ENCODE peak calls at places on chromosomes 2 and 18, in four cellular contexts. K is right lobe of liver, I is colonic mucosa, W is WERI-Rb-1. P is an unnamed sample.

GRCh38 chr2:27117995-27118524 is 868 bp downstream of the CGREF1 start:
- DNase-seq in K (no peak), I (no peak), W (no peak), P (no peak)

GRCh38 chr2:119683074-119683716 is 4.2 kb downstream of the TMEM177 start:
- DNase-seq in K (no peak), I (no peak), W (peak; percentile 76), P (no peak)

GRCh38 chr2:167181134-167181533 is 292.9 kb downstream of the XIRP2 start:
- DNase-seq in K (no peak), I (no peak), W (no peak), P (no peak)

GRCh38 chr2:130894326-130894942 is 57.7 kb downstream of the ARHGEF4 start:
- DNase-seq in K (no peak), I (peak; percentile 27), W (no peak), P (no peak)

GRCh38 chr2:55734726-55735125 is 41.1 kb upstream of the PNPT1 start:
- DNase-seq in K (no peak), I (no peak), W (no peak), P (no peak)

GRCh38 chr2:190179754-190180312 is 117.3 kb upstream of the MSTN start:
- DNase-seq in K (no peak), I (no peak), W (no peak), P (peak; percentile 23)

GRCh38 chr2:85390941-85391669 is 19.1 kb downstream of the CAPG start:
- DNase-seq in K (peak; percentile 64), I (peak; percentile 79), W (peak; percentile 85), P (peak; percentile 60)

GRCh38 chr18:49935215-49935614 is 121.9 kb upstream of the ACAA2 start:
- DNase-seq in K (no peak), I (no peak), W (no peak), P (no peak)

GRCh38 chr18:44682181-44682870 is 1.6 kb downstream of the SETBP1 start:
- DNase-seq in K (no peak), I (peak; percentile 57), W (no peak), P (peak; percentile 36)

GRCh38 chr2:164842624-164842966 is 972 bp upstream of the COBLL1 start:
- DNase-seq in K (no peak), I (no peak), W (no peak), P (no peak)

GRCh38 chr2:234249873-234250272 is 199.4 kb downstream of the SPP2 start:
- DNase-seq in K (no peak), I (no peak), W (no peak), P (no peak)

GRCh38 chr2:169476459-169476858 is 2.8 kb upstream of the BBS5 start:
- DNase-seq in K (no peak), I (no peak), W (no peak), P (no peak)

GRCh38 chr2:174771631-174772491 is 7.6 kb upstream of the CHRNA1 start:
- DNase-seq in K (peak; percentile 72), I (peak; percentile 61), W (peak; percentile 84), P (peak; percentile 78)

GRCh38 chr2:112916145-112916571 is 5.2 kb downstream of the IL37 start:
- DNase-seq in K (no peak), I (no peak), W (no peak), P (no peak)

GRCh38 chr2:80126596-80127189 is 177.9 kb downstream of the LRRTM1 start:
- DNase-seq in K (no peak), I (no peak), W (no peak), P (no peak)

GRCh38 chr2:191169456-191170300 is 18.9 kb upstream of the STAT4 start:
- DNase-seq in K (no peak), I (no peak), W (no peak), P (no peak)

GRCh38 chr2:12223732-12224131 is 477.3 kb downstream of the LPIN1 start:
- DNase-seq in K (no peak), I (no peak), W (no peak), P (no peak)

GRCh38 chr18:7307018-7307417 is 76.1 kb downstream of the LRRC30 start:
- DNase-seq in K (no peak), I (no peak), W (no peak), P (no peak)

GRCh38 chr2:170882758-170883157 is 46.3 kb upstream of the GORASP2 start:
- DNase-seq in K (no peak), I (no peak), W (no peak), P (no peak)

DNA sequence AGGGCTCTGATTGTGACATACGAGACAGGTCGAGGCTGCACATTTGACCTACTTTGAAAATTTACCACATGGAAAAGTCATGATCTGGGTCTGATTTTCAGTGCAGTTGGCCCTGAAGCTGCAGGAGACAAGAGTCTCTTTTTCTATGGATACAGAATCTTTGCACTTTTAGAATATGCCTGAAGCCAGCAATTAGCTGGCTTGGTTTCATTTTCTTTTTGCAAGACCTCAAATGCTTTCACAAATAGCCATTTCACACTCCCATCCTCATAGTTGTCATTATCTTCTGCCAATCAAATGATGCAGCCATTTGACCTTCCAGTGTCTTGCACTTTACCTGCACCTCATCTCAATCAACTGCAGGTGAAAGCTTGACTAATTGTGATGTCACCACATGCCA is 59.0 kb downstream of the GPR39 start:
- DNase-seq in K (no peak), I (no peak), W (no peak), P (no peak)
- H3K9me3 ChIP-seq in K (no peaks in the 10 kb centered on the region), I (no peaks in the 10 kb centered on the region), W (no peaks in the 10 kb centered on the region), P (no peaks in the 10 kb centered on the region)

DNA sequence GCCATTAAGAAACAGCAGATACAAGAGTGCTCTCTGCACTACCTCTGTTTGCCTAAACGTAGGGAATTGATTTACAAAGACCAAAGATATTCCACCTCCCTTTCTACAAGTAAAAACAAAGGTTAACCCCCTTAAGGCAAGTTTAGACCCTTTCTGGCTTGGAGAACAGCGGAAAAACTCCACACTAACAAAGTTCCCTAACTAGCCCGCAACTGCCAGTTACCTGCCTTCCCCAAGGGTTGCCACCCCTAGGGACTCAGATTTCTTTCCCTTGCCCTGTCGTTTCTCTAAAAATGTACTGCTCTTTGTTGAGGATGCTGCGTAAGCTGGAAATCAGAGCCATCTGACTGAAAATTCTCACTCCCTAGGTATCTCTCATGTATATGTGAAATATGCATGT is 627.5 kb upstream of the SOX11 start:
- DNase-seq in K (no peak), I (no peak), W (no peak), P (no peak)
- H3K9me3 ChIP-seq in K (no peaks in the 10 kb centered on the region), I (no peaks in the 10 kb centered on the region), W (no peaks in the 10 kb centered on the region), P (no peaks in the 10 kb centered on the region)

GRCh38 chr2:218218409-218219185 is 1.6 kb downstream of the ARPC2 start:
- DNase-seq in K (no peak), I (no peak), W (no peak), P (no peak)

GRCh38 chr2:218219934-218220333 is 2.9 kb downstream of the ARPC2 start:
- DNase-seq in K (no peak), I (no peak), W (no peak), P (no peak)

GRCh38 chr2:218217366-218218309 is 649 bp downstream of the ARPC2 start:
- DNase-seq in K (peak; percentile 69), I (peak; percentile 73), W (peak; percentile 30), P (no peak)

GRCh38 chr2:218216674-218217365 is at the start of gene ARPC2:
- DNase-seq in K (peak; percentile 95), I (peak; percentile 96), W (peak; percentile 93), P (peak; percentile 89)

DNA sequence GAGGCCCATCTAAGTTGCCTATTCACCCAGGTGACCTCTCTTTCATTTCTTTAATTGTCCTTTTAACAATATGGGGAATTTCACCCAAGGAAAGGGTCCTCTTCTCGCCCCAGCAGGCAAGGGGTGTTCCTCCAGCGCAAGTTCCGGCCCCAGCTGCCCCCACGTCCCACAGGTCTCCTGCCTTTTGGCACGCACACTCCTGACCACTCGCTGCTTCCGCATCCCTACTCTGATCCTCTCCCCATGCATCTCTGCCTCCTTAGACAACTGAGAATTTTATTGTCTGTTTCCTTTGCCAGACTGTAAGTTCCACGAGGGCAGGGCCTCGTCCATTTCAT is 684 bp upstream of the ARPC2 start:
- DNase-seq in K (no peak), I (no peak), W (no peak), P (no peak)
- H3K9me3 ChIP-seq in K (no peaks in the 10 kb centered on the region), I (no peaks in the 10 kb centered on the region), W (no peaks in the 10 kb centered on the region), P (no peaks in the 10 kb centered on the region)

GRCh38 chr18:78625446-78625845 is 354.2 kb upstream of the SALL3 start:
- DNase-seq in K (no peak), I (no peak), W (no peak), P (no peak)
- H3K9me3 ChIP-seq in K (no peaks in the 10 kb centered on the region), I (no peaks in the 10 kb centered on the region), W (peaks cover 4% of the 10 kb centered on the region), P (no peaks in the 10 kb centered on the region)

GRCh38 chr2:95298471-95299111 is 1.4 kb downstream of the KCNIP3 start:
- DNase-seq in K (no peak), I (no peak), W (no peak), P (no peak)
- H3K9me3 ChIP-seq in K (no peaks in the 10 kb centered on the region), I (no peaks in the 10 kb centered on the region), W (no peaks in the 10 kb centered on the region), P (no peaks in the 10 kb centered on the region)